ENCODE peak calls at places on chromosomes 5 and 9, in ten cellular contexts. A, Q, L, X, D, S, C, Z, F and H are unnamed samples.

GRCh38 chr5:59088546-59088945 is 505.7 kb downstream of the RAB3C start:
- DNase-seq in A (no peak), Q (no peak), L (no peak), X (no peak), D (no peak), S (no peak), C (no peak), Z (no peak), F (no peak), H (no peak)

GRCh38 chr9:36488322-36488838 is 84.3 kb upstream of the MELK start:
- DNase-seq in A (no peak), Q (no peak), L (no peak), X (no peak), D (peak; percentile 23), S (no peak), C (no peak), Z (peak; percentile 2), F (no peak), H (no peak)

GRCh38 chr5:1002836-1003235 is 5.8 kb upstream of the NKD2 start:
- DNase-seq in A (no peak), Q (no peak), L (no peak), X (no peak), D (no peak), S (no peak), C (no peak), Z (no peak), F (no peak), H (no peak)

GRCh38 chr9:113564804-113565237 is 101.3 kb downstream of the RGS3 start:
- DNase-seq in A (no peak), Q (peak; percentile 38), L (peak; percentile 93), X (peak; percentile 75), D (no peak), S (no peak), C (peak; percentile 94), Z (peak; percentile 79), F (no peak), H (peak; percentile 61)

GRCh38 chr9:88303785-88304495 is 84.3 kb upstream of the SPIN1 start:
- DNase-seq in A (no peak), Q (no peak), L (peak; percentile 79), X (no peak), D (peak; percentile 55), S (peak; percentile 15), C (peak; percentile 45), Z (peak; percentile 9), F (peak; percentile 19), H (peak; percentile 58)

GRCh38 chr5:160262151-160262550 is 32.8 kb downstream of the FABP6 start:
- DNase-seq in A (no peak), Q (no peak), L (no peak), X (no peak), D (no peak), S (no peak), C (no peak), Z (no peak), F (no peak), H (no peak)

GRCh38 chr5:14659821-14660607 is 4.5 kb upstream of the OTULIN start:
- DNase-seq in A (no peak), Q (no peak), L (peak; percentile 88), X (no peak), D (no peak), S (no peak), C (peak; percentile 35), Z (peak; percentile 50), F (peak; percentile 55), H (peak; percentile 89)

GRCh38 chr9:110933350-110934001 is 104.8 kb downstream of the LPAR1 start:
- DNase-seq in A (peak; percentile 52), Q (no peak), L (peak; percentile 58), X (peak; percentile 65), D (no peak), S (no peak), C (no peak), Z (no peak), F (no peak), H (no peak)

GRCh38 chr5:159094745-159095144 is 5.0 kb downstream of the EBF1 start:
- DNase-seq in A (peak; percentile 28), Q (peak; percentile 4), L (peak; percentile 93), X (no peak), D (peak; percentile 62), S (no peak), C (peak; percentile 42), Z (peak; percentile 87), F (no peak), H (peak; percentile 69)

GRCh38 chr9:136629879-136630661 is 32.6 kb upstream of the EGFL7 start:
- DNase-seq in A (peak; percentile 15), Q (peak; percentile 60), L (peak; percentile 44), X (no peak), D (peak; percentile 73), S (no peak), C (peak; percentile 61), Z (peak; percentile 36), F (no peak), H (peak; percentile 24)

GRCh38 chr5:36724429-36725332 is 118.3 kb downstream of the SLC1A3 start:
- DNase-seq in A (peak; percentile 77), Q (no peak), L (no peak), X (peak; percentile 72), D (peak; percentile 50), S (no peak), C (no peak), Z (no peak), F (no peak), H (no peak)